ENCODE peak calls at places on chromosomes 4 and X, in four cellular contexts. W is heart left ventricle, U is NB4, S is epithelial cell of proximal tubule. B is an unnamed sample.

GRCh38 chr4:145739840-145740239 is 59.9 kb downstream of the C4orf51 start:
- DNase-seq in S (peak), W (no peak), U (no peak), B (no peak)

GRCh38 chr4:139015948-139016451 is 419 bp downstream of the NOCT start:
- DNase-seq in S (no peak), U (peak), W (peak), B (peak)

GRCh38 chrX:55783723-55784122 is 66.2 kb downstream of the RRAGB start:
- DNase-seq in W (no peak), U (no peak), S (no peak), B (no peak)

GRCh38 chr4:158112612-158113011 is 60.2 kb downstream of the GASK1B start:
- DNase-seq in W (no peak), S (no peak), U (no peak), B (no peak)

GRCh38 chr4:1403591-1404572 is 2.4 kb downstream of the NKX1-1 start:
- DNase-seq in W (peak), U (no peak), S (no peak), B (no peak)

GRCh38 chrX:120559799-120560198 is 963 bp downstream of the CUL4B start:
- DNase-seq in S (no peak), W (no peak), U (peak), B (no peak)

GRCh38 chr4:98334461-98334860 is 73.3 kb downstream of the RAP1GDS1 start:
- DNase-seq in S (no peak), W (no peak), U (no peak), B (no peak)

GRCh38 chr4:103364066-103364465 is 165.9 kb upstream of the CENPE start:
- DNase-seq in W (no peak), S (no peak), U (no peak), B (no peak)

GRCh38 chrX:150704030-150704613 is 10.9 kb downstream of the MTMR1 start:
- DNase-seq in W (no peak), U (no peak), S (no peak), B (no peak)

GRCh38 chrX:2769615-2770014 is 17.8 kb downstream of the XG start:
- DNase-seq in S (no peak), U (no peak), W (no peak), B (no peak)

GRCh38 chrX:386768-387575 is at the start of gene PPP2R3B:
- DNase-seq in U (peak), W (peak), S (peak), B (peak)

GRCh38 chr4:8392591-8393190 is 47.8 kb downstream of the ACOX3 start:
- DNase-seq in S (no peak), W (no peak), U (peak), B (peak)

GRCh38 chr4:59676389-59676788 is 1523.7 kb upstream of the ADGRL3 start:
- DNase-seq in U (no peak), W (no peak), S (no peak), B (no peak)

GRCh38 chr4:123832173-123833026 is 435.8 kb downstream of the SPRY1 start:
- DNase-seq in W (peak), S (peak), U (no peak), B (peak)

GRCh38 chr4:137881641-137882040 is 349.3 kb upstream of the PCDH18 start:
- DNase-seq in S (no peak), W (no peak), U (no peak), B (no peak)

GRCh38 chr4:8896071-8896470 is 24.4 kb upstream of the HMX1 start:
- DNase-seq in U (no peak), S (no peak), W (no peak), B (no peak)

GRCh38 chr4:76704133-76704881 is 193.6 kb downstream of the SOWAHB start:
- DNase-seq in U (no peak), W (no peak), S (no peak), B (peak)

GRCh38 chr4:3826247-3827172 is 60.3 kb downstream of the ADRA2C start:
- DNase-seq in U (no peak), S (no peak), W (no peak), B (no peak)

GRCh38 chr4:89253306-89253705 is 54.3 kb downstream of the GPRIN3 start:
- DNase-seq in U (no peak), S (no peak), W (no peak), B (no peak)

GRCh38 chr4:158782539-158783360 is 13.9 kb downstream of the FNIP2 start:
- DNase-seq in W (no peak), S (no peak), U (no peak), B (no peak)

GRCh38 chr4:180913750-180914149 is 1329.5 kb upstream of the TENM3 start:
- DNase-seq in S (peak), W (no peak), U (no peak), B (peak)

GRCh38 chr4:176309772-176310171 is 10.0 kb upstream of the SPCS3 start:
- DNase-seq in W (no peak), U (no peak), S (no peak), B (peak)

DNA sequence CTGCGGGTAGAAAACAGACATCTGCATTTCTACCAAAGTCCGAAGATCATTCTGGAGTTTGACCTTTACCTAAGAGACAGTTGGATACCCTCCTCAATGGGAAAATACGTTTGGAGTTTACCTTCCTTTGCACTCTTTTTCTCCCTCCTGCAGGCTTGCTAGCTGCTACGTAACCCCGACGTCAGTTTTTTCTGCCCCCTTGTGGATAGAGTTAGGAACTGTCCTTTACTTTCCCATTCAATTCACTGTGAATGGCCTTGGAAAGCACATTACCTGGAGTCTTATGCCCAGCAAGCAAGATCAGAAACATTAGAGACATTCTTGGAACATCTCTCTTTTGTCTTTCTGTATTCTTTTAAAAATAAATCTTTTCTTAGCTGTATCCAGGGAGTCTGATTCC is 250.7 kb downstream of the NAP1L3 start:
- DNase-seq in W (no peak), S (no peak), U (peak), B (peak)
- TF ChIP-seq CTCF in W (no peak), S (peak), U (peak), B (peak)

GRCh38 chr4:112706840-112707207 is 69.9 kb downstream of the LARP7 start:
- DNase-seq in W (no peak), U (no peak), S (no peak), B (no peak)
- H3K4me3 ChIP-seq in W (peak), U (no peak), S (no peak), B (no peak)

DNA sequence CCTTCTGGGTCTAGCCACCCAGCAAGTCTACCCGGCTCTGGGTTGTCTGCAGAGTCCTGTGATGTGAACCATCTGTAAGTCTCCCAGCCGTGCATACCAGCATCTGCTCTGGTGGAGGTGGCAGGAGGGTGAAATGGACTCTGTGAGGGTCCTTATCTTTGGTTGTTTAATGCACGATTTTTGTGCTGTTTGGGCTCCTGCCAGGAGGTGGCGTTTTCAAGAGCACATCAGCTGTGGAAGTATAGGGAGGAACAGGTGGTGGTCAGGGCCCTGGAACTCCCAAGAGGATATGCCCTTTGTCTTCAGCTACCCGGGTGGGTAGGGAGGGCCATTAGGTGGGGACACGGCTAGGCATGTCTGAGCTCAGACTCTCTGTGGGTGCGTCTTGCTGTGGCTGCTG is 66.5 kb upstream of the ZFP42 start:
- DNase-seq in S (no peak), W (no peak), U (peak), B (no peak)
- TF ChIP-seq CTCF in S (no peak), W (no peak), U (peak), B (no peak)

GRCh38 chr4:168097161-168097560 is 4.8 kb downstream of the ANXA10 start:
- DNase-seq in S (no peak), W (no peak), U (no peak), B (peak)

GRCh38 chr4:168098257-168098717 is 6.0 kb downstream of the ANXA10 start:
- DNase-seq in W (no peak), U (no peak), S (no peak), B (peak)

GRCh38 chr4:168092176-168092712 is at the start of gene ANXA10:
- DNase-seq in S (no peak), U (no peak), W (no peak), B (no peak)

GRCh38 chr4:168096444-168096784 is 4.1 kb downstream of the ANXA10 start:
- DNase-seq in U (no peak), S (no peak), W (no peak), B (no peak)

DNA sequence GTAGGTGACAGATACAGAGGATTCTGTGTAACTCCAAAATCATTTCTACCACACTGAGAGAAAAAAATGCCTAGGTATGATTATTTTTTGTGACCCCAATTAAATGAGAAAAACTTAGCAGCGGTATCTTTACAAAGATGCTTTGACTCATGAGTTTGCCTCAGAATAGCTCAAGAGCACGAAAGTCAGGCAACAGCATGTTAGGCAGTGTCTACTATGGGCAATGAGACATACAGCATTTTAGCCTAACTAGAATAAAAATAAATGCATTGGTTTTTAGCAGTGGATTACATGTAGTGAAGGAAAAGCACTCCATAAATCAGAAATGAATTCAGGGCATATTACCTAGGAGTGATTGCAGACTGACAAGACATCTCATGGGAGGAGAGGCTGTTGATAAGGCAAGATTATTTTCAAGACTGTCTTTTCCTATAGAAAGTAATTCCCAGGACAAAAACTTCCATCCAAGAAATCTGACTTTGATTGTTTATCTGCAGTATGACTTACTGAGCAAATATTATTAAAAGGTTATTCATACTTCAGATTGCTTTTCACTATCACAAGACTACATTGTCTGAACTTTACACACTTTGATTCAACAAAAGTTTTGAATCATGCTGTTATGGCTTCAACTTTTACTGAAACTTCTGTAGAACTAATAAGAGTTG is 3.6 kb downstream of the ANXA10 start:
- DNase-seq in W (no peak), S (no peak), U (no peak), B (peak)
- H3K4me3 ChIP-seq in W (no peak), S (no peak), U (no peak), B (no peak)

DNA sequence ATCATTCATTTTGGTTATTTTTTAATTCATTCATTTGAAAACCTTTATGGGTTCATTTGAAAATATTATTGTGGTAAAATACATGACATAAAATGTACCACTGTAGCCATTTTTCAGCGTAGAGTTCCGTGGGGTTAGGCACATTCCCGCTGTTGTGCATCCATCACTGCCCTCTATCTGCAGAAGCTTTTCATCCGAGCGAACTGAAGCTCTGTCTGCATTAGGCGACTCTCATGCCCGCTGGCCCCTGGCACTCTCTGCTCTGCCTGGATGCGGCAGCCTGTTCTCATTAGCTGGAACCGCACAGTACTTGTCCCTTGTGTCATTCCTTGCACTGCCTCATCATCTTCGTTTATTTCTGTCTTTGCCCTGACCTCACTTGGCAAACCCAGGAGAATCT is 17.5 kb downstream of the CFAP99 start:
- DNase-seq in W (no peak), S (no peak), U (no peak), B (peak)
- TF ChIP-seq CTCF in W (no peak), S (peak), U (no peak), B (peak)

DNA sequence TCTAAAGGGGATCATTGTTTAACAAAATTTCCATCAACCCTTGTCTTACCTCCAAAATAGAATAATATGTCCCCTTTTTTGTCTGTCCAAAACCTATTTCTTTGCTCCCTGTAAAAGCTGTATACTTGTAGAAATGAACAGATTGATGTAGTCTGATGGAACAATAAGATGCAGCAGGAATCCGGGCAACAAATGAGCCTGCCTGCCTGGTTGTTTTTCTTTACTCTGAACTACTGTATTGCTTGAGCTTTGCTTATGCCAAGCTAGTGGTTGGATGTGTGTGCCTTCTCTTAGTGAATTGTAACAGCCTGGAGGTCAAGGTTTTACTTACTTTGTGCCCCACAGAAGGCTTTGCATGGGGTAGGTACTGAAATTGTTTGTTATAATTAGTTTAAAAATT is 116.2 kb upstream of the TLL1 start:
- DNase-seq in S (no peak), W (no peak), U (no peak), B (no peak)
- H3K4me3 ChIP-seq in S (no peak), W (no peak), U (no peak), B (no peak)

GRCh38 chr4:72500214-72500613 is 68.8 kb downstream of the ADAMTS3 start:
- DNase-seq in U (no peak), W (no peak), S (no peak), B (no peak)

GRCh38 chr4:72494156-72494555 is 74.9 kb downstream of the ADAMTS3 start:
- DNase-seq in W (no peak), U (no peak), S (no peak), B (no peak)

GRCh38 chr4:72496119-72496518 is 72.9 kb downstream of the ADAMTS3 start:
- DNase-seq in S (no peak), W (no peak), U (no peak), B (peak)
- TF ChIP-seq CTCF in S (peak), W (no peak), U (no peak), B (peak)

B was measured in fibroblast of mammary gland.